ENCODE peak calls at places on chromosomes 3 and 15, in five cellular contexts. D is sciatic nerve; Q is hepatic stellate cell; L is activated T-cell treated with anti-CD3 and anti-CD28 coated beads, Interleukin-2, amount 50 U/mL, for 48 hours; R is LHCN-M2. C is an unnamed sample.

GRCh38 chr15:63582179-63582578 is 15.0 kb upstream of the FBXL22 start:
- DNase-seq in D (no peak), Q (no peak), L (no peak), R (no peak), C (no peak)

GRCh38 chr15:63615935-63616334 is 18.7 kb downstream of the FBXL22 start:
- DNase-seq in D (no peak), Q (no peak), L (no peak), R (no peak), C (no peak)

GRCh38 chr3:13548696-13549512 is at the start of gene FBLN2:
- DNase-seq in D (peak; percentile 81), Q (no peak), L (no peak), R (no peak), C (no peak)

GRCh38 chr3:153080778-153081240 is 81.2 kb upstream of the RAP2B start:
- DNase-seq in D (no peak), Q (no peak), L (no peak), R (no peak), C (no peak)

GRCh38 chr15:33195283-33195682 is 769 bp upstream of the FMN1 start:
- DNase-seq in D (no peak), Q (no peak), L (peak; percentile 30), R (no peak), C (no peak)

GRCh38 chr3:66028457-66028856 is 10.3 kb downstream of the MAGI1 start:
- DNase-seq in D (no peak), Q (no peak), L (no peak), R (no peak), C (no peak)

GRCh38 chr3:8976540-8977182 is 13.4 kb upstream of the RAD18 start:
- DNase-seq in D (no peak), Q (no peak), L (no peak), R (no peak), C (no peak)

GRCh38 chr3:190205739-190206138 is 85.0 kb upstream of the P3H2 start:
- DNase-seq in D (no peak), Q (peak; percentile 65), L (no peak), R (peak; percentile 69), C (peak; percentile 35)

GRCh38 chr3:113354307-113354706 is 87.0 kb downstream of the CFAP44 start:
- DNase-seq in D (no peak), Q (no peak), L (no peak), R (peak; percentile 55), C (no peak)

GRCh38 chr15:51600114-51600513 is 22.5 kb downstream of the DMXL2 start:
- DNase-seq in D (no peak), Q (no peak), L (no peak), R (peak; percentile 13), C (no peak)

GRCh38 chr3:30752961-30753360 is 141.5 kb downstream of the GADL1 start:
- DNase-seq in D (no peak), Q (peak; percentile 6), L (no peak), R (peak; percentile 62), C (no peak)

C was measured in H54.